ENCODE peak calls at places on chromosomes 1 and 21, in ten cellular contexts. One of them, this sample, is unnamed.

GRCh38 chr1:228148196-228148861 is 1.4 kb upstream of the GJC2 start:
- DNase-seq in body of pancreas: no peak
- DNase-seq in naive thymus-derived CD4-positive, alpha-beta T cell: no peak
- DNase-seq in SK-N-SH: peak; percentile 19
- DNase-seq in effector memory CD4-positive, alpha-beta T cell: no peak
- DNase-seq in upper lobe of right lung: no peak
- DNase-seq in tibial nerve: no peak
- DNase-seq in heart left ventricle: no peak
- DNase-seq in lung: no peak
- DNase-seq in small intestine: no peak
- DNase-seq in this sample: no peak

GRCh38 chr1:41461790-41462679 is 22.4 kb downstream of the EDN2 start:
- DNase-seq in tibial nerve: no peak
- DNase-seq in heart left ventricle: no peak
- DNase-seq in effector memory CD4-positive, alpha-beta T cell: no peak
- DNase-seq in upper lobe of right lung: no peak
- DNase-seq in body of pancreas: no peak
- DNase-seq in small intestine: peak; percentile 96
- DNase-seq in lung: peak; percentile 50
- DNase-seq in SK-N-SH: no peak
- DNase-seq in naive thymus-derived CD4-positive, alpha-beta T cell: no peak
- DNase-seq in this sample: no peak

GRCh38 chr1:203519053-203519770 is 25.3 kb downstream of the OPTC start:
- DNase-seq in naive thymus-derived CD4-positive, alpha-beta T cell: no peak
- DNase-seq in effector memory CD4-positive, alpha-beta T cell: no peak
- DNase-seq in heart left ventricle: no peak
- DNase-seq in SK-N-SH: no peak
- DNase-seq in upper lobe of right lung: no peak
- DNase-seq in small intestine: peak; percentile 97
- DNase-seq in body of pancreas: peak; percentile 93
- DNase-seq in lung: no peak
- DNase-seq in tibial nerve: no peak
- DNase-seq in this sample: no peak

GRCh38 chr1:162937721-162938395 is 76.9 kb upstream of the CCDC190 start:
- DNase-seq in upper lobe of right lung: no peak
- DNase-seq in lung: no peak
- DNase-seq in body of pancreas: no peak
- DNase-seq in naive thymus-derived CD4-positive, alpha-beta T cell: no peak
- DNase-seq in SK-N-SH: no peak
- DNase-seq in heart left ventricle: no peak
- DNase-seq in small intestine: no peak
- DNase-seq in tibial nerve: no peak
- DNase-seq in effector memory CD4-positive, alpha-beta T cell: no peak
- DNase-seq in this sample: no peak

GRCh38 chr1:164524810-164525209 is 34.2 kb upstream of the PBX1 start:
- DNase-seq in SK-N-SH: no peak
- DNase-seq in body of pancreas: no peak
- DNase-seq in effector memory CD4-positive, alpha-beta T cell: no peak
- DNase-seq in upper lobe of right lung: no peak
- DNase-seq in naive thymus-derived CD4-positive, alpha-beta T cell: no peak
- DNase-seq in heart left ventricle: no peak
- DNase-seq in lung: no peak
- DNase-seq in tibial nerve: no peak
- DNase-seq in small intestine: no peak
- DNase-seq in this sample: no peak

GRCh38 chr1:18965206-18966173 is 9.0 kb upstream of the IFFO2 start:
- DNase-seq in small intestine: no peak
- DNase-seq in tibial nerve: no peak
- DNase-seq in body of pancreas: no peak
- DNase-seq in lung: no peak
- DNase-seq in heart left ventricle: no peak
- DNase-seq in SK-N-SH: no peak
- DNase-seq in upper lobe of right lung: peak; percentile 32
- DNase-seq in naive thymus-derived CD4-positive, alpha-beta T cell: no peak
- DNase-seq in effector memory CD4-positive, alpha-beta T cell: no peak
- DNase-seq in this sample: no peak

GRCh38 chr1:198497326-198498220 is 42.9 kb downstream of the ATP6V1G3 start:
- DNase-seq in SK-N-SH: no peak
- DNase-seq in small intestine: no peak
- DNase-seq in upper lobe of right lung: no peak
- DNase-seq in effector memory CD4-positive, alpha-beta T cell: no peak
- DNase-seq in naive thymus-derived CD4-positive, alpha-beta T cell: no peak
- DNase-seq in heart left ventricle: peak; percentile 27
- DNase-seq in body of pancreas: no peak
- DNase-seq in tibial nerve: no peak
- DNase-seq in lung: no peak
- DNase-seq in this sample: no peak

GRCh38 chr21:42579456-42580075 is 65.9 kb downstream of the SLC37A1 start:
- DNase-seq in upper lobe of right lung: no peak
- DNase-seq in SK-N-SH: no peak
- DNase-seq in lung: no peak
- DNase-seq in small intestine: peak; percentile 10
- DNase-seq in tibial nerve: no peak
- DNase-seq in heart left ventricle: peak; percentile 18
- DNase-seq in body of pancreas: no peak
- DNase-seq in effector memory CD4-positive, alpha-beta T cell: no peak
- DNase-seq in naive thymus-derived CD4-positive, alpha-beta T cell: no peak
- DNase-seq in this sample: no peak

GRCh38 chr1:230105754-230106625 is 39.0 kb downstream of the GALNT2 start:
- DNase-seq in naive thymus-derived CD4-positive, alpha-beta T cell: no peak
- DNase-seq in body of pancreas: peak; percentile 73
- DNase-seq in heart left ventricle: no peak
- DNase-seq in small intestine: peak; percentile 94
- DNase-seq in tibial nerve: no peak
- DNase-seq in effector memory CD4-positive, alpha-beta T cell: no peak
- DNase-seq in SK-N-SH: no peak
- DNase-seq in lung: peak; percentile 49
- DNase-seq in upper lobe of right lung: no peak
- DNase-seq in this sample: no peak

GRCh38 chr1:200028586-200029034 is 1.1 kb downstream of the NR5A2 start:
- DNase-seq in body of pancreas: no peak
- DNase-seq in heart left ventricle: no peak
- DNase-seq in tibial nerve: no peak
- DNase-seq in effector memory CD4-positive, alpha-beta T cell: no peak
- DNase-seq in SK-N-SH: no peak
- DNase-seq in lung: no peak
- DNase-seq in small intestine: no peak
- DNase-seq in upper lobe of right lung: no peak
- DNase-seq in naive thymus-derived CD4-positive, alpha-beta T cell: no peak
- DNase-seq in this sample: no peak

GRCh38 chr1:45752441-45753052 is 2.1 kb upstream of the IPP start:
- DNase-seq in upper lobe of right lung: no peak
- DNase-seq in lung: no peak
- DNase-seq in small intestine: no peak
- DNase-seq in SK-N-SH: no peak
- DNase-seq in effector memory CD4-positive, alpha-beta T cell: no peak
- DNase-seq in body of pancreas: no peak
- DNase-seq in heart left ventricle: no peak
- DNase-seq in naive thymus-derived CD4-positive, alpha-beta T cell: no peak
- DNase-seq in tibial nerve: no peak
- DNase-seq in this sample: no peak

GRCh38 chr1:8661185-8662110 is 156.0 kb downstream of the RERE start:
- DNase-seq in lung: no peak
- DNase-seq in tibial nerve: peak; percentile 41
- DNase-seq in naive thymus-derived CD4-positive, alpha-beta T cell: no peak
- DNase-seq in body of pancreas: peak; percentile 46
- DNase-seq in effector memory CD4-positive, alpha-beta T cell: no peak
- DNase-seq in SK-N-SH: no peak
- DNase-seq in small intestine: peak; percentile 20
- DNase-seq in heart left ventricle: peak; percentile 63
- DNase-seq in upper lobe of right lung: no peak
- DNase-seq in this sample: no peak

GRCh38 chr1:179141592-179142244 is 59.8 kb downstream of the TOR3A start:
- DNase-seq in effector memory CD4-positive, alpha-beta T cell: no peak
- DNase-seq in small intestine: no peak
- DNase-seq in upper lobe of right lung: no peak
- DNase-seq in body of pancreas: no peak
- DNase-seq in heart left ventricle: no peak
- DNase-seq in lung: no peak
- DNase-seq in naive thymus-derived CD4-positive, alpha-beta T cell: no peak
- DNase-seq in SK-N-SH: no peak
- DNase-seq in tibial nerve: no peak
- DNase-seq in this sample: no peak

GRCh38 chr1:42601472-42601871 is 56.8 kb upstream of the PPIH start:
- DNase-seq in upper lobe of right lung: no peak
- DNase-seq in heart left ventricle: no peak
- DNase-seq in lung: no peak
- DNase-seq in body of pancreas: no peak
- DNase-seq in naive thymus-derived CD4-positive, alpha-beta T cell: no peak
- DNase-seq in effector memory CD4-positive, alpha-beta T cell: no peak
- DNase-seq in small intestine: no peak
- DNase-seq in SK-N-SH: no peak
- DNase-seq in tibial nerve: no peak
- DNase-seq in this sample: no peak

GRCh38 chr1:232380556-232380955 is 249.4 kb downstream of the SIPA1L2 start:
- DNase-seq in tibial nerve: no peak
- DNase-seq in naive thymus-derived CD4-positive, alpha-beta T cell: no peak
- DNase-seq in effector memory CD4-positive, alpha-beta T cell: no peak
- DNase-seq in body of pancreas: no peak
- DNase-seq in lung: no peak
- DNase-seq in SK-N-SH: no peak
- DNase-seq in heart left ventricle: no peak
- DNase-seq in small intestine: no peak
- DNase-seq in upper lobe of right lung: no peak
- DNase-seq in this sample: no peak

GRCh38 chr1:153968400-153968799 is 698 bp downstream of the CREB3L4 start:
- DNase-seq in body of pancreas: no peak
- DNase-seq in heart left ventricle: no peak
- DNase-seq in lung: no peak
- DNase-seq in upper lobe of right lung: no peak
- DNase-seq in tibial nerve: no peak
- DNase-seq in naive thymus-derived CD4-positive, alpha-beta T cell: no peak
- DNase-seq in SK-N-SH: peak; percentile 48
- DNase-seq in effector memory CD4-positive, alpha-beta T cell: no peak
- DNase-seq in small intestine: no peak
- DNase-seq in this sample: no peak
- H3K27ac ChIP-seq in body of pancreas: peak overlapping the region; percentile 91
- H3K27ac ChIP-seq in heart left ventricle: no peak overlapping the region
- H3K27ac ChIP-seq in lung: peak overlapping the region; percentile 70
- H3K27ac ChIP-seq in upper lobe of right lung: peak overlapping the region; percentile 24
- H3K27ac ChIP-seq in tibial nerve: peak overlapping the region; percentile 95
- H3K27ac ChIP-seq in naive thymus-derived CD4-positive, alpha-beta T cell: peak overlapping the region; percentile 79
- H3K27ac ChIP-seq in SK-N-SH: no peak overlapping the region
- H3K27ac ChIP-seq in effector memory CD4-positive, alpha-beta T cell: peak overlapping the region; percentile 87
- H3K27ac ChIP-seq in small intestine: peak overlapping the region; percentile 87
- H3K27ac ChIP-seq in this sample: peak overlapping the region; percentile 89

DNA sequence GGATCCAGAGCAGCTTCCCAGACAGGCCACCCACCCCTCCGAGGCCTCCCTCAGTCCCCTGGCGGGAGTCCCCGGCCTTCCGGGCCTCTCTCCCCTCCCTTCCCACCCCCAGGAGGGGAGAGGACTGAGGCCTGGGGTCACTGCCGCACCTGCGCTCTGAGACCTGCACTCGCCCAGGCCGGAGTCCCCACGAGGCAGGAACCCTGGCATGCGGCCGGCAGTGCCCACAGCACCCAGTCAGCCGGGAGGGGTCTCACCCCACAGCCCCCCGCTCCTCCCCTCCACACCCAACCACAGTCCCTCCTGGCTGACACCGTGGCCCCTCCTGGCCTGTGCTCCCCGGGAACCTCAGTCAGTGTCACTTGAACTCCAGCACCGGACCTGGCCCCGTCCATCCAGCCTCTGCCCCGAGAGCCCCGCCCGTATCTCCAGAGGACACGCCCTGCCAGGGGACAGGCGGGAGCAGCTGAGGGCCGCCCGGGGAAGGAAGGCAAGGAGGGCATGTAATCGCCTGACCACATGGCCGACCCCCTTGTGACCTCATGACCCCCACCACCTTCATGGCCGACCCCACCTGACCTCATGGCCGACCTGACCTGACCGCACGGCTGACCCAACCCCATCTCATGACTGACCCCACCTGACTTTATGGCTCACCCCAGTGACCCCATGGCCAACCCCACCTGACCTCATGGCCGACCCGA is 28.7 kb upstream of the TTLL10 start:
- DNase-seq in naive thymus-derived CD4-positive, alpha-beta T cell: no peak
- DNase-seq in effector memory CD4-positive, alpha-beta T cell: no peak
- DNase-seq in heart left ventricle: no peak
- DNase-seq in SK-N-SH: no peak
- DNase-seq in lung: no peak
- DNase-seq in upper lobe of right lung: no peak
- DNase-seq in small intestine: peak; percentile 80
- DNase-seq in tibial nerve: no peak
- DNase-seq in body of pancreas: no peak
- DNase-seq in this sample: no peak
- H3K27ac ChIP-seq in naive thymus-derived CD4-positive, alpha-beta T cell: peak overlapping the region; percentile 83
- H3K27ac ChIP-seq in effector memory CD4-positive, alpha-beta T cell: peak overlapping the region; percentile 71
- H3K27ac ChIP-seq in heart left ventricle: no peak overlapping the region
- H3K27ac ChIP-seq in SK-N-SH: no peak overlapping the region
- H3K27ac ChIP-seq in lung: peak overlapping the region; percentile 12
- H3K27ac ChIP-seq in upper lobe of right lung: peak overlapping the region; percentile 65
- H3K27ac ChIP-seq in small intestine: peak overlapping the region; percentile 97
- H3K27ac ChIP-seq in tibial nerve: no peak overlapping the region
- H3K27ac ChIP-seq in body of pancreas: peak overlapping the region; percentile 70
- H3K27ac ChIP-seq in this sample: peak overlapping the region; percentile 85

DNA sequence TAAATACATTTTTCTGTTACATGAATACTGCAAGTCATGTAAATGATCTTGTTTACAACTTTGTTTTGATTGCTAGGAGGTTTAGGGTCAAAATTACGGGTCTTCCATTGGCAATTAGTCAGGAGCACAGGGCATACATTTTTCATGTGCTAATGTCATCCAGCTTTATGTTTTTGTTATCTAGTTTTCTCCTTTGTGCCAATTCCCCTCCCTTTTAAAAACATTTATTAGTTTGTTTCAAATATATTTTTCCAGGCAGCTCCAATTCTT is 280.9 kb downstream of the GRIK1 start:
- DNase-seq in naive thymus-derived CD4-positive, alpha-beta T cell: no peak
- DNase-seq in small intestine: no peak
- DNase-seq in body of pancreas: no peak
- DNase-seq in upper lobe of right lung: no peak
- DNase-seq in SK-N-SH: no peak
- DNase-seq in tibial nerve: no peak
- DNase-seq in effector memory CD4-positive, alpha-beta T cell: no peak
- DNase-seq in heart left ventricle: no peak
- DNase-seq in lung: no peak
- DNase-seq in this sample: no peak
- H3K27ac ChIP-seq in naive thymus-derived CD4-positive, alpha-beta T cell: no peak overlapping the region
- H3K27ac ChIP-seq in small intestine: no peak overlapping the region
- H3K27ac ChIP-seq in body of pancreas: no peak overlapping the region
- H3K27ac ChIP-seq in upper lobe of right lung: no peak overlapping the region
- H3K27ac ChIP-seq in SK-N-SH: no peak overlapping the region
- H3K27ac ChIP-seq in tibial nerve: no peak overlapping the region
- H3K27ac ChIP-seq in effector memory CD4-positive, alpha-beta T cell: no peak overlapping the region
- H3K27ac ChIP-seq in heart left ventricle: no peak overlapping the region
- H3K27ac ChIP-seq in lung: no peak overlapping the region
- H3K27ac ChIP-seq in this sample: no peak overlapping the region

DNA sequence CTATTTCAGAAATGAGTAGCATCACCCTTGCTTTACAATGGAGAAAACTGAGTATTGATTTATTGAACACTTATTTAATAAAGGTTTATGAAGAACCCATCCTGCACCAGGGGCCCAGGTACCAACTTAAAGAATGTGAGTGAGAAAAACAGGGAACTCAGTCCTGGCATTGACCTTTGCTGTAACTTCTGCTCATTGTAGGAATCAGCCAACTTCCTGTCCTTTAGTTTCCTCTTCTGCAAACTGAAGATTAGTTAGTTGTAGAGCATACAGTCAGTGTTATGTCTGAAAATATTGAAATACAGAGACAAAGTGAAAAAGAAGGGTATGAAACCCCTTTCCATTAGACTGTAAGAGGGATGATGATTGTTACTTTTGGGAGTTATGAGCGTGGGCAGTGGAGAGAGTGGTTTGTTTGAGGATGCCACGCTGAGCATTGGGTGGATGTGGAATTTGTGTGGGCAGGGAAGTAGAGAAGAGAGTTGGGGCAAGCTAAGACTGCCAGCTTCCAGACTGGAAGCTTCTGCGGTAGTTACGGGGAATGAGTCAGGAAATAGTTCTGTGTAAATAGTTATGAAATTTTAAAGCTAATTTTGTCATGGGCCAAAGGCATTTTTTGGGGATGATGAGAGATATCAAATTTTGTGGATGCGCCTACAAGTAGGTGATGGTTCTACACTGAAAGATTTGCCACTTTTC is 89.2 kb downstream of the GPR88 start:
- DNase-seq in body of pancreas: no peak
- DNase-seq in effector memory CD4-positive, alpha-beta T cell: no peak
- DNase-seq in tibial nerve: no peak
- DNase-seq in heart left ventricle: no peak
- DNase-seq in SK-N-SH: no peak
- DNase-seq in small intestine: no peak
- DNase-seq in naive thymus-derived CD4-positive, alpha-beta T cell: no peak
- DNase-seq in upper lobe of right lung: no peak
- DNase-seq in lung: no peak
- DNase-seq in this sample: no peak
- H3K27ac ChIP-seq in body of pancreas: peak overlapping the region; percentile 29
- H3K27ac ChIP-seq in effector memory CD4-positive, alpha-beta T cell: no peak overlapping the region
- H3K27ac ChIP-seq in tibial nerve: peak overlapping the region; percentile 13
- H3K27ac ChIP-seq in heart left ventricle: no peak overlapping the region
- H3K27ac ChIP-seq in SK-N-SH: peak overlapping the region; percentile 85
- H3K27ac ChIP-seq in small intestine: peak overlapping the region; percentile 17
- H3K27ac ChIP-seq in naive thymus-derived CD4-positive, alpha-beta T cell: no peak overlapping the region
- H3K27ac ChIP-seq in upper lobe of right lung: peak overlapping the region; percentile 2
- H3K27ac ChIP-seq in lung: no peak overlapping the region
- H3K27ac ChIP-seq in this sample: no peak overlapping the region

This sample was measured in CD4-positive, CD25-positive, alpha-beta regulatory T cell.